ENCODE peak calls at places on chromosome 19, in five cellular contexts. E, L, G, X and P are unnamed samples.

GRCh38 chr19:7731615-7732014 is 295 bp downstream of the CLEC4G start:
- DNase-seq in E (no peak), L (no peak), G (no peak), X (no peak), P (no peak)

GRCh38 chr19:50568321-50569022 is at the start of gene LRRC4B:
- DNase-seq in E (no peak), L (no peak), G (no peak), X (peak), P (no peak)

GRCh38 chr19:44753932-44754742 is 5.6 kb downstream of the BCL3 start:
- DNase-seq in E (peak), L (peak), G (no peak), X (no peak), P (peak)

GRCh38 chr19:16013851-16014840 is 62.1 kb upstream of the TPM4 start:
- DNase-seq in E (no peak), L (no peak), G (no peak), X (no peak), P (peak)

GRCh38 chr19:41226053-41226873 is 7.2 kb downstream of the AXL start:
- DNase-seq in E (peak), L (peak), G (no peak), X (no peak), P (peak)

GRCh38 chr19:34359954-34360315 is 5.1 kb upstream of the GPI start:
- DNase-seq in E (no peak), L (no peak), G (no peak), X (no peak), P (no peak)

GRCh38 chr19:13302521-13303270 is 152.5 kb downstream of the IER2 start:
- DNase-seq in E (no peak), L (no peak), G (no peak), X (no peak), P (no peak)

GRCh38 chr19:49579947-49580263 is 451 bp downstream of the NOSIP start:
- DNase-seq in E (no peak), L (no peak), G (no peak), X (no peak), P (no peak)

GRCh38 chr19:48480151-48480475 is 10.9 kb downstream of the CYTH2 start:
- DNase-seq in E (no peak), L (no peak), G (no peak), X (no peak), P (no peak)

GRCh38 chr19:41269055-41269454 is 4.9 kb downstream of the HNRNPUL1 start:
- DNase-seq in E (no peak), L (no peak), G (no peak), X (no peak), P (no peak)

GRCh38 chr19:48982280-48982679 is 10.8 kb downstream of the GYS1 start:
- DNase-seq in E (no peak), L (no peak), G (no peak), X (no peak), P (no peak)

GRCh38 chr19:34336781-34337271 is 28.2 kb upstream of the GPI start:
- DNase-seq in E (no peak), L (peak), G (no peak), X (peak), P (peak)

GRCh38 chr19:49361438-49362047 is 673 bp downstream of the TEAD2 start:
- DNase-seq in E (peak), L (peak), G (no peak), X (no peak), P (no peak)

GRCh38 chr19:45848922-45849321 is 14.0 kb downstream of the SYMPK start:
- DNase-seq in E (no peak), L (no peak), G (no peak), X (no peak), P (no peak)

GRCh38 chr19:2627319-2627829 is 75.1 kb downstream of the GNG7 start:
- DNase-seq in E (peak), L (peak), G (peak), X (no peak), P (peak)

GRCh38 chr19:33763661-33764343 is 32.9 kb upstream of the KCTD15 start:
- DNase-seq in E (no peak), L (no peak), G (no peak), X (no peak), P (no peak)

GRCh38 chr19:40416918-40417713 is 3.9 kb upstream of the PRX start:
- DNase-seq in E (no peak), L (peak), G (no peak), X (no peak), P (no peak)

GRCh38 chr19:18153555-18154134 is 682 bp downstream of the PIK3R2 start:
- DNase-seq in E (no peak), L (no peak), G (peak), X (no peak), P (peak)

GRCh38 chr19:32642771-32643170 is 32.2 kb downstream of the ANKRD27 start:
- DNase-seq in E (no peak), L (no peak), G (no peak), X (no peak), P (peak)

GRCh38 chr19:3210347-3211017 is 14.0 kb upstream of the CELF5 start:
- DNase-seq in E (no peak), L (peak), G (no peak), X (no peak), P (peak)

GRCh38 chr19:3275068-3275582 is 50.7 kb downstream of the CELF5 start:
- DNase-seq in E (no peak), L (no peak), G (no peak), X (peak), P (peak)

GRCh38 chr19:38068851-38069250 is 155.2 kb downstream of the DPF1 start:
- DNase-seq in E (no peak), L (no peak), G (no peak), X (peak), P (no peak)

GRCh38 chr19:21023901-21024300 is 3.4 kb downstream of the ZNF430 start:
- DNase-seq in E (peak), L (no peak), G (no peak), X (no peak), P (no peak)

GRCh38 chr19:7366701-7367420 is 18.1 kb downstream of the ARHGEF18 start:
- DNase-seq in E (no peak), L (peak), G (no peak), X (no peak), P (no peak)

GRCh38 chr19:35773020-35773809 is 2.1 kb upstream of the ARHGAP33 start:
- DNase-seq in E (no peak), L (no peak), G (no peak), X (peak), P (no peak)

GRCh38 chr19:3849092-3849491 is 19.7 kb downstream of the ZFR2 start:
- DNase-seq in E (no peak), L (no peak), G (no peak), X (no peak), P (peak)

GRCh38 chr19:16661480-16662034 is 618 bp downstream of the TMEM38A start:
- DNase-seq in E (no peak), L (no peak), G (peak), X (no peak), P (peak)

GRCh38 chr19:39377373-39378362 is 13.2 kb downstream of the PAF1 start:
- DNase-seq in E (no peak), L (no peak), G (no peak), X (no peak), P (no peak)

GRCh38 chr19:17170538-17171297 is 44.4 kb upstream of the USE1 start:
- DNase-seq in E (no peak), L (no peak), G (no peak), X (no peak), P (no peak)

GRCh38 chr19:44050740-44051653 is 839 bp upstream of the ZNF223 start:
- DNase-seq in E (no peak), L (no peak), G (no peak), X (peak), P (peak)